ENCODE peak calls at places on chromosome 11, in six cellular contexts. U is SK-N-SH, H is K562, P is HCT116, Z is GM12878, Q is H1. K is an unnamed sample.

GRCh38 chr11:123188508-123189165 is 6.4 kb downstream of the CLMP start:
- DNase-seq in U (no peak), H (no peak), P (no peak), Z (no peak), Q (no peak), K (no peak)

GRCh38 chr11:36469881-36470802 is 39.9 kb downstream of the TRAF6 start:
- DNase-seq in U (no peak), H (no peak), P (no peak), Z (no peak), Q (no peak), K (no peak)

GRCh38 chr11:8800498-8801110 is 110.4 kb upstream of the AKIP1 start:
- DNase-seq in U (no peak), H (no peak), P (no peak), Z (no peak), Q (no peak), K (no peak)

GRCh38 chr11:115961168-115962003 is 457.2 kb upstream of the CADM1 start:
- DNase-seq in U (no peak), H (no peak), P (no peak), Z (no peak), Q (no peak), K (no peak)

GRCh38 chr11:134479206-134479955 is 67.3 kb upstream of the B3GAT1 start:
- DNase-seq in U (no peak), H (no peak), P (no peak), Z (no peak), Q (no peak), K (no peak)

GRCh38 chr11:14424096-14424495 is 65.1 kb upstream of the RRAS2 start:
- DNase-seq in U (no peak), H (no peak), P (no peak), Z (no peak), Q (no peak), K (no peak)

GRCh38 chr11:93652161-93652597 is 9.3 kb upstream of the CEP295 start:
- DNase-seq in U (peak; percentile 19), H (peak; percentile 26), P (no peak), Z (no peak), Q (no peak), K (peak; percentile 70)

GRCh38 chr11:2587132-2587930 is 112.5 kb downstream of the KCNQ1OT1 start:
- DNase-seq in U (peak; percentile 14), H (no peak), P (no peak), Z (no peak), Q (no peak), K (no peak)

GRCh38 chr11:86719781-86720463 is 47.5 kb upstream of the ME3 start:
- DNase-seq in U (no peak), H (no peak), P (no peak), Z (no peak), Q (no peak), K (peak; percentile 33)

GRCh38 chr11:114479331-114479730 is 40.1 kb downstream of the REXO2 start:
- DNase-seq in U (no peak), H (no peak), P (no peak), Z (no peak), Q (no peak), K (no peak)

GRCh38 chr11:16239130-16240105 is 116.9 kb downstream of the SOX6 start:
- DNase-seq in U (no peak), H (no peak), P (no peak), Z (no peak), Q (no peak), K (no peak)

GRCh38 chr11:78840190-78840589 is 265.5 kb upstream of the NARS2 start:
- DNase-seq in U (peak; percentile 36), H (no peak), P (no peak), Z (no peak), Q (no peak), K (no peak)

GRCh38 chr11:102317768-102318103 is 452 bp downstream of the BIRC3 start:
- DNase-seq in U (no peak), H (no peak), P (no peak), Z (no peak), Q (no peak), K (peak; percentile 23)

GRCh38 chr11:36013950-36014349 is 70.1 kb downstream of the LDLRAD3 start:
- DNase-seq in U (no peak), H (no peak), P (no peak), Z (no peak), Q (no peak), K (no peak)

GRCh38 chr11:59102259-59102765 is 4.7 kb upstream of the FAM111B start:
- DNase-seq in U (no peak), H (peak; percentile 17), P (no peak), Z (peak; percentile 74), Q (no peak), K (peak; percentile 89)

GRCh38 chr11:125141178-125141577 is 23.4 kb upstream of the PKNOX2 start:
- DNase-seq in U (no peak), H (no peak), P (no peak), Z (no peak), Q (no peak), K (no peak)

GRCh38 chr11:5600374-5600851 is 4.0 kb downstream of the TRIM6 start:
- DNase-seq in U (peak; percentile 53), H (peak; percentile 45), P (peak; percentile 81), Z (peak; percentile 23), Q (peak; percentile 66), K (peak; percentile 83)

GRCh38 chr11:130180491-130180890 is 20.9 kb downstream of the ST14 start:
- DNase-seq in U (no peak), H (no peak), P (no peak), Z (no peak), Q (no peak), K (no peak)

GRCh38 chr11:79336740-79337517 is 103.9 kb downstream of the TENM4 start:
- DNase-seq in U (no peak), H (no peak), P (no peak), Z (no peak), Q (no peak), K (no peak)

GRCh38 chr11:26948881-26949280 is 45.0 kb upstream of the FIBIN start:
- DNase-seq in U (no peak), H (no peak), P (no peak), Z (no peak), Q (no peak), K (no peak)

GRCh38 chr11:58893899-58894298 is 45.4 kb upstream of the GLYATL1 start:
- DNase-seq in U (no peak), H (no peak), P (no peak), Z (no peak), Q (no peak), K (no peak)

GRCh38 chr11:132311703-132312102 is 941.3 kb downstream of the NTM start:
- DNase-seq in U (peak; percentile 10), H (no peak), P (no peak), Z (no peak), Q (no peak), K (no peak)

DNA sequence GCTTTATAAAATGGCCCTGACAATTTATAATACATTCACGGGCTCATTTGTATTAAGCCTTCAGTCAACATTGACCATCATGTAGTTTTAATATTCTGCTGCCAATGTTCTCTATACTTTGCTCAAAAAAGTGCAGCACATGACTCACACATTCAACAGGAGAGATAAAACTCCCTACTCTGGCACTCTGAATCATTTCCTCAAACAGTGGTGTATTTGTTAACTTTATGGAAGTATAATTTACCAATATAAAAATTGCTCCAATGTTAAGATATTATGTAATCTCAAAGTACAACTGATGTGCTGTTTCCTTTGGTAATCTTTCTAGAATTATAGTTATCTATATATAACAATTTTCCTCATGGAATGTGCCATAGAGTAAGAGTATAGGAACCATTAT is 39.9 kb downstream of the MAML2 start:
- DNase-seq in U (no peak), H (no peak), P (no peak), Z (no peak), Q (no peak), K (no peak)
- TF ChIP-seq JUND in U (peak; percentile 85), H (peak; percentile 73), P (peak; percentile 51), Z (no peak), Q (no peak), K (no peak)

GRCh38 chr11:46665356-46665755 is 35.1 kb downstream of the ARHGAP1 start:
- DNase-seq in U (no peak), H (no peak), P (no peak), Z (no peak), Q (no peak), K (no peak)
- TF ChIP-seq JUND in U (no peak), H (no peak), P (no peak), Z (no peak), Q (no peak), K (no peak)

DNA sequence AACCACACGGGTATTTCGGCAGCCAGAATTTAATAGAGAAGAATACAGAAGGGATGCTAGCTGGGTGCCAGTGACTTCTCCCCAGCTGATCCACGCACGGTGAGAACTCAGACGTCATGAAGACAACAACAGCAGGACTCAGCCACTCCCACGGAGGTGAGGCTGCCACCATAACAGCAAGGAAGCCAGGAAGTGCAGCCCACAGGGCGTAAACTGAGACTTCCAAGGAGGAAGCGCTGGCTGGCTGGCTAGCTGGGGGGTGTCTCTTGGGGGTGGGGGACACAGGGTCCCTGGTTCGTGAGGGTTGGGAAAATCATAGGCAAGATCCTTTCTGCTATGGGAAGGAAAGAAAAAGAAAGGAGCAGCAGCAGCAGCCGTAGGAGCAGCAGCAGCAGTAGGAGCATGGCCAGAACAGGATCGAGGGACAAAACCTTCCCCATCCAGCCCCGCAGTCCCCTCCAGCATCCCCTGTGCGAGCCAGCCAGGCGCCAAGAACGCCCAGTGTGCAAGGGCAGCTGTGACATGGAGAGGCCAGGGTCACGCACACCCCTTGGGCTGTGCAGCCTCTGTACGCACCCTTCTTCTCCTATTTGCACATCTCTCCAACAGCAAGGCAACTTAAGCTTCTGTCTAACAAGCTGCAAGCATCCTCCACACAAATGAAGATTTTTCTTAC is 49.6 kb upstream of the SHANK2 start:
- DNase-seq in U (no peak), H (no peak), P (no peak), Z (no peak), Q (no peak), K (peak; percentile 48)
- TF ChIP-seq JUND in U (no peak), H (no peak), P (no peak), Z (no peak), Q (no peak), K (no peak)

DNA sequence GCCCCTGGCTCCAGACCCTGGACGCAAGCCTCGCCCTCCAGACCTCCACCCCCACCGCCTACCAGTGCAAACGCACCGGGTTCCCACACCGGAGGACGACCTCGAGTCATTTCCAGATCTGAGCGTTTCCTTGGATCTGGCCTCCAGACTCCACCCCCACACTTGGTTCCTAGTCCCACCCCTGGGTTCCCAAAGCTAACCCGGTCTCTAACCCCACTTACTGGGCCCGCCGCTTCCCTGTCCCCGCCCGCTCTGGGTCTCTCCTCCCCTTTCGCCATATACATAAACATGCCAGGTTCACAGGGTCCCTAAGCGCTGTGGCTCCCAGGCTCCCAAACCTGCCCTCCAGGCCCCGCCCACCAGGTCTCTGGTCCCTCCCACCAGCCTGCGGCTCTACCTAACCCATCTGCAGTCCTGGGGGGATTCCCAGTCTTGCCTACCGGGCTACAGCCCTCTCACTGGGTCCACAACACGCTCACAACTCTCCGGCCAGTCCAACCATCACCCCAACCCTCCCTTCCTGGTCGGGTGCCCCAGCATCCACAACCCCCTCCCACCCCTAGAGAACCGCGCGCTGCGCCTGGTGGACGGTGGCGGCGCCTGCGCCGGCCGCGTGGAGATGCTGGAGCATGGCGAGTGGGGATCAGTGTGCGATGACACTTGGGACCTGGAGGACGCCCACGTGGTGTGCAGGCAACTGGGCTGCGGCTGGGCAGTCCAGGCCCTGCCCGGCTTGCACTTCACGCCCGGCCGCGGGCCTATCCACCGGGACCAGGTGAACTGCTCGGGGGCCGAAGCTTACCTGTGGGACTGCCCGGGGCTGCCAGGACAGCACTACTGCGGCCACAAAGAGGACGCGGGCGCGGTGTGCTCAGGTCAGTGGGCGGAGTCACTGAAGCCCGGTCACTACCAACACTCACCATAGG is 36.8 kb downstream of the CD6 start:
- DNase-seq in U (peak; percentile 47), H (peak; percentile 37), P (no peak), Z (no peak), Q (peak; percentile 58), K (no peak)
- TF ChIP-seq JUND in U (no peak), H (no peak), P (no peak), Z (no peak), Q (no peak), K (no peak)

K was measured in T47D.